ENCODE peak calls at places on chromosome 3, in seven cellular contexts. C is SK-N-SH, O is H1, E is HepG2, V is K562, T is HCT116, U is GM12878. I is an unnamed sample.

GRCh38 chr3:66047321-66048050 is 8.8 kb upstream of the MAGI1 start:
- DNase-seq in C (no peak), O (no peak), E (peak; percentile 62), V (no peak), T (no peak), U (no peak), I (no peak)

GRCh38 chr3:15313461-15313860 is 18.9 kb downstream of the SH3BP5 start:
- DNase-seq in C (no peak), O (no peak), E (no peak), V (no peak), T (no peak), U (no peak), I (no peak)

GRCh38 chr3:197305854-197306253 is 7.4 kb upstream of the DLG1 start:
- DNase-seq in C (no peak), O (no peak), E (no peak), V (no peak), T (no peak), U (peak; percentile 75), I (no peak)

GRCh38 chr3:42663581-42664442 is 10.3 kb downstream of the ZBTB47 start:
- DNase-seq in C (peak; percentile 24), O (no peak), E (no peak), V (no peak), T (no peak), U (no peak), I (no peak)

GRCh38 chr3:125057186-125057850 is 1.5 kb upstream of the HEG1 start:
- DNase-seq in C (no peak), O (no peak), E (no peak), V (no peak), T (no peak), U (no peak), I (no peak)

GRCh38 chr3:106765342-106765741 is 611.9 kb upstream of the CCDC54 start:
- DNase-seq in C (no peak), O (no peak), E (no peak), V (no peak), T (peak; percentile 81), U (no peak), I (no peak)

GRCh38 chr3:14170569-14171159 is 7.7 kb downstream of the XPC start:
- DNase-seq in C (no peak), O (no peak), E (no peak), V (no peak), T (no peak), U (no peak), I (no peak)

GRCh38 chr3:134197681-134198261 is 52.9 kb downstream of the RYK start:
- DNase-seq in C (peak; percentile 48), O (no peak), E (peak; percentile 48), V (peak; percentile 49), T (peak; percentile 39), U (peak; percentile 24), I (peak; percentile 73)

GRCh38 chr3:110881069-110881468 is 190.5 kb upstream of the NECTIN3 start:
- DNase-seq in C (peak; percentile 25), O (no peak), E (peak; percentile 63), V (peak; percentile 9), T (peak; percentile 24), U (no peak), I (peak; percentile 89)

DNA sequence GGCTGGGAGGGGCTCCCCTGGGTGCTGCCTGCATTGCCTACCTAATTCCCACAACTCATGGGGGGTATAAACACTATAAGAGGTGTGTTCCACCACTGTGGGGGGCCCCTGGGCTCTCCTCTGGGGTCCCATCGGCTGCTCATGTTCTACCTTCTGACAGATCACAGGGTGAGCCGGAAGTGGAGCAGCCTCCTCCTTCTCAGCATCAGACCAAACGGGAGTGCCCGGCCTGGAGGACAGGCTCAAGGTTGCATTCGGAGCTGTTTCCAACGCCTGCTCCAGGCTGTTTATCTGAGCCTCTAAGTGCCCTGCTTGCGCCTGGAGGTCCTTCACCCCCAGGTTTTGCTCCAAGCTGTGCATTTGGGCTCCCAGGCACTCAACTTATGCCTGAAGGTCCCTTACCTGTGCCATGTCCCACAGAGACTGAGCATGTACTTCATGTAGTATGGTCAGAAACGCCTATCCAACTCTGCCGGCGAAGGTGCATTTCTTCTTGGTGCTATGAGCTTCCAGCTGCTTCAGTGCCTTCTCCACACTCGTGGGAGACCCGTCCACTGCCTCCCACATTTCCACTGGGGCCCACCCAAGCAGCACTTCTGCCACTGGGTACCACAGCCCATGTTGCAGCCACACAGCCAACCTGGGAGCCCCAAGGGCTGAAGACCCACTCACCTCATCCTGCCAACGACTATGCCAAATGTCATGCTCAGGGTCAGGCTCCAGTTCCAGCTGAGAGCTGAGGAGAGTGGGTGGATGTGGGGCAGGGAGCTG is 232.1 kb downstream of the IGSF11 start:
- DNase-seq in C (no peak), O (no peak), E (no peak), V (no peak), T (no peak), U (no peak), I (no peak)
- TF ChIP-seq JUND in C (no peak), O (no peak), E (no peak), V (no peak), T (no peak), U (no peak), I (no peak)

GRCh38 chr3:187550446-187550845 is 119.7 kb downstream of the SST start:
- DNase-seq in C (no peak), O (no peak), E (no peak), V (no peak), T (no peak), U (no peak), I (no peak)
- TF ChIP-seq JUND in C (no peak), O (no peak), E (no peak), V (no peak), T (no peak), U (no peak), I (no peak)

DNA sequence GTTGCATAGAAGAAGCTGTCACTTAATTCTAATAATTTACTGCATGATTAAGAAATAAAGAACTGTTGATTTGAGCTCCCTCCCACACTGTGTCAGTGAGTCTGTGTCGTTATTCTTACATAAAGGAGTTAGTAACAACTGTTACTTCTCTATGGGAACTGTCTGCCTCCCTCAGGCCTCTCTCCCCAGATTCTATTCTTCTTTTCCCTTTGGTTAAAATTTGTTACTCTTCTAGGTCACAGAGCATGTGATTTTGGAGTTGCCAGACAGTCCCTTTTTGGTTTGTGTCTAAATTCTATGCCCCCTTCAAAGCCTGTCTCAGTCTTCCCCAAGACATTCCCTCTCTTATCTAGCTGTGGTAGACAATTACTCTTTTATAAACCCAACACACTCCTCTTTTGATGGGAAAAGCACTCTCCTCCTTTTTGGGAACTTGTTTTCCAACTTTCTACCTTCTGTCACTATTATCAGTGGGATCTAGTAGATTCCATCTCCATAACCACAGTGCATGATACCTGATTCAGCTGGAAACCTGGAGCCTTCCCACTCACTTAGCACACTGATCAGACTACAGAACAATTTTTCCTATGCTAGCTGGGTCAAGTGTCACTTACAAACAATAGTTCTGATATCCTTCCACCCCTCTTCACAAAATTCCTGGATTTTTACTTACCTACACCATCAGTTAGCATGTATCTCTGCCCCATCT is 422.1 kb upstream of the TGFBR2 start:
- DNase-seq in C (no peak), O (no peak), E (no peak), V (no peak), T (no peak), U (no peak), I (no peak)
- TF ChIP-seq JUND in C (no peak), O (no peak), E (no peak), V (no peak), T (no peak), U (no peak), I (no peak)

GRCh38 chr3:74106882-74107281 is 482.1 kb upstream of the PDZRN3 start:
- DNase-seq in C (no peak), O (no peak), E (no peak), V (no peak), T (no peak), U (no peak), I (no peak)
- TF ChIP-seq JUND in C (no peak), O (no peak), E (no peak), V (no peak), T (no peak), U (no peak), I (no peak)

GRCh38 chr3:10263549-10264363 is 15.5 kb downstream of the TATDN2 start:
- DNase-seq in C (peak; percentile 75), O (no peak), E (no peak), V (peak; percentile 82), T (peak; percentile 22), U (no peak), I (no peak)
- TF ChIP-seq JUND in C (no peak), O (no peak), E (no peak), V (no peak), T (no peak), U (no peak), I (no peak)

DNA sequence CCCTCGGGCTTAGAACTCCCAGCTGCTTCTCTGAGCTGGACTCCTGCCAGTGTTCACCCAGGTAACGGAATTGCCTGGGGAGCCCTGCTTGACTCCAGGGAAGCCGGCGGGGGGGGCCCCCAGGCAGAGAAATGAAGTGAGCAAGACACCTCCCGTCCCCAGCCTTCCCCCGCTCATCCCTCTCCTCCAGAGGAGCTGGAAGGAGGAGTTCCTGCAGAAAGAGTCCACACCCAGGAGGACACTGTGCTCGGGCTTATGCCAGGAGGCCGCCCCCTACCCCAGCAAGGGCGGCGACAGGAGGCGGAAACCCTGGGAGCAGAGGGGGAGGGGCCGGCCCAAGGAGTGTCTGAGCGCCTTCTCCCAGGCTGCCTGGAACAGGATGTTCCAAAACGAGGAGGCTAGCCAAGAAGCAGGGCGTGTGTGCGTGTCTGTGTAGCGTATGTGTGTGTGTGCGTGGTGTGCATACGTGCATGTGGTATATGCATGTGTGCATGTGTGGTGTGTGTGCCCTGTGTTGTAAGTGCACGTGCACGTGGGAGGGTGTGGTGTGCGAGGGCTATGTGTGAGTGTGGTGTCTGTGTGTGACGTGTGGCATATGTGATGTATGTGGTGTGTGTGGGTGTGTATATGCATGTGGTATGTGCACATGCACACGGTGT is 511.3 kb downstream of the SHQ1 start:
- DNase-seq in C (peak; percentile 70), O (no peak), E (no peak), V (peak; percentile 71), T (no peak), U (no peak), I (peak; percentile 72)
- TF ChIP-seq JUND in C (no peak), O (no peak), E (no peak), V (peak; percentile 46), T (no peak), U (no peak), I (no peak)

GRCh38 chr3:142649996-142650693 is 54.0 kb downstream of the PLS1 start:
- DNase-seq in C (no peak), O (no peak), E (no peak), V (no peak), T (no peak), U (no peak), I (no peak)
- TF ChIP-seq JUND in C (no peak), O (no peak), E (no peak), V (no peak), T (no peak), U (no peak), I (no peak)

GRCh38 chr3:5646030-5646368 is 458.5 kb downstream of the EDEM1 start:
- DNase-seq in C (no peak), O (no peak), E (no peak), V (no peak), T (no peak), U (no peak), I (no peak)
- TF ChIP-seq JUND in C (no peak), O (no peak), E (no peak), V (no peak), T (no peak), U (no peak), I (no peak)

GRCh38 chr3:64266065-64266874 is 41.0 kb upstream of the PRICKLE2 start:
- DNase-seq in C (no peak), O (no peak), E (peak; percentile 3), V (no peak), T (no peak), U (no peak), I (no peak)
- TF ChIP-seq JUND in C (peak; percentile 80), O (no peak), E (no peak), V (no peak), T (no peak), U (no peak), I (no peak)